ENCODE peak calls at places on chromosomes 1 and 21, in four cellular contexts. N, Q, B and A are unnamed samples.

GRCh38 chr1:3314561-3315271 is 139.7 kb upstream of the ARHGEF16 start:
- DNase-seq in N (no peak), Q (no peak), B (no peak), A (no peak)

GRCh38 chr1:38028105-38028591 is 15.6 kb downstream of the UTP11 start:
- DNase-seq in N (no peak), Q (no peak), B (no peak), A (no peak)

GRCh38 chr1:63790989-63791388 is 17.2 kb downstream of the ROR1 start:
- DNase-seq in N (no peak), Q (no peak), B (no peak), A (no peak)

GRCh38 chr1:245541389-245541788 is 386.6 kb downstream of the KIF26B start:
- DNase-seq in N (no peak), Q (no peak), B (no peak), A (no peak)

GRCh38 chr1:80056179-80056578 is 1049.6 kb upstream of the ADGRL4 start:
- DNase-seq in N (no peak), Q (no peak), B (no peak), A (no peak)

GRCh38 chr1:229563241-229563640 is 4.7 kb upstream of the ABCB10 start:
- DNase-seq in N (no peak), Q (no peak), B (no peak), A (no peak)

GRCh38 chr1:119986007-119986497 is 83.4 kb downstream of the NOTCH2 start:
- DNase-seq in N (no peak), Q (no peak), B (no peak), A (no peak)

GRCh38 chr1:88609051-88609450 is 75.0 kb upstream of the PKN2 start:
- DNase-seq in N (no peak), Q (no peak), B (no peak), A (no peak)

GRCh38 chr1:84300501-84300900 is 1.0 kb upstream of the SAMD13 start:
- DNase-seq in N (no peak), Q (no peak), B (no peak), A (no peak)

GRCh38 chr1:44645466-44646244 is 28.6 kb downstream of the TMEM53 start:
- DNase-seq in N (peak; percentile 28), Q (no peak), B (no peak), A (no peak)

GRCh38 chr1:156767879-156768608 is 709 bp downstream of the PRCC start:
- DNase-seq in N (peak; percentile 40), Q (peak; percentile 18), B (peak; percentile 90), A (no peak)

GRCh38 chr1:234730542-234731370 is 120.8 kb upstream of the IRF2BP2 start:
- DNase-seq in N (no peak), Q (no peak), B (no peak), A (no peak)

GRCh38 chr1:175597969-175598765 is 145.2 kb downstream of the TNR start:
- DNase-seq in N (no peak), Q (peak; percentile 12), B (no peak), A (no peak)

DNA sequence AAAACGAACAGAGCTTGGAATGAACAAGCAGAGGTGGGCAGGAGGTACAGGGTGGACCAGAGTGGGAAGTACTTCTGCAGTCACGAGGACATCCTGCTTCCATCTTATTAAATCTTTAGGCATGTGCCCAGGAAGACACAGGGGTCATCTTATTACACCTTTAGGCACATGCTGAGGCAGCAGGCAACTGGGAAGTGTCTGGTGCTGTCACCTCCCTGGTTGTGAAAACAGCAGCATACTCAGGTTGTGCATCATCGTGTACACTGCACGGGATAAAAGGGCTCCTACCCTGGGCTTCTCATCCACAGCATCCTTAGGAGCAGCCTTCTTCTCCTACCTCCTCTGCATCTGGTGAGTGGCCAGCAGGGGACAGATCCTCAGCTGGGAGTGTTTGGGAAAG is at the start of gene LCE3C:
- DNase-seq in N (no peak), Q (no peak), B (no peak), A (no peak)
- TF ChIP-seq CTCF in N (no peak), Q (no peak), B (no peak), A (no peak)

DNA sequence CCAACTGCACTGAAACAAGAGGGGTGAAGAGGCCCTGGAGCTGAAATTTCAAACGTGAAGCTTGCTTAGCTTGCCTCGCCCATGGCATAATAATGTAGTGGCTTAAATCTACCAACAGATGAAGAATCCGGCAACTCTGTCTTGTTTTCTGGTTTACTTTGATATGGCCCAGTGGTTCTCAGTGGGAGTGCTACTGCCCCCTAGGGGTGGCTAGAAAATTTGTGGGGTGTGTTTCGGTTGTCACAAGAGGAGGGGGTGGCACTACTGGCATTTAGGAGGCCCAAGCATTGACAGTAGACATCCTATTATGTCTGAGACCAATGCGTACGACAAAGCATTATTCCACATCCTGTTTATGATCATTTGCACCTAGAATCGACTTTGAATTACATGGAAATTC is 51.9 kb upstream of the C8B start:
- DNase-seq in N (no peak), Q (peak; percentile 1), B (no peak), A (no peak)
- TF ChIP-seq CTCF in N (peak; percentile 17), Q (no peak), B (no peak), A (no peak)

DNA sequence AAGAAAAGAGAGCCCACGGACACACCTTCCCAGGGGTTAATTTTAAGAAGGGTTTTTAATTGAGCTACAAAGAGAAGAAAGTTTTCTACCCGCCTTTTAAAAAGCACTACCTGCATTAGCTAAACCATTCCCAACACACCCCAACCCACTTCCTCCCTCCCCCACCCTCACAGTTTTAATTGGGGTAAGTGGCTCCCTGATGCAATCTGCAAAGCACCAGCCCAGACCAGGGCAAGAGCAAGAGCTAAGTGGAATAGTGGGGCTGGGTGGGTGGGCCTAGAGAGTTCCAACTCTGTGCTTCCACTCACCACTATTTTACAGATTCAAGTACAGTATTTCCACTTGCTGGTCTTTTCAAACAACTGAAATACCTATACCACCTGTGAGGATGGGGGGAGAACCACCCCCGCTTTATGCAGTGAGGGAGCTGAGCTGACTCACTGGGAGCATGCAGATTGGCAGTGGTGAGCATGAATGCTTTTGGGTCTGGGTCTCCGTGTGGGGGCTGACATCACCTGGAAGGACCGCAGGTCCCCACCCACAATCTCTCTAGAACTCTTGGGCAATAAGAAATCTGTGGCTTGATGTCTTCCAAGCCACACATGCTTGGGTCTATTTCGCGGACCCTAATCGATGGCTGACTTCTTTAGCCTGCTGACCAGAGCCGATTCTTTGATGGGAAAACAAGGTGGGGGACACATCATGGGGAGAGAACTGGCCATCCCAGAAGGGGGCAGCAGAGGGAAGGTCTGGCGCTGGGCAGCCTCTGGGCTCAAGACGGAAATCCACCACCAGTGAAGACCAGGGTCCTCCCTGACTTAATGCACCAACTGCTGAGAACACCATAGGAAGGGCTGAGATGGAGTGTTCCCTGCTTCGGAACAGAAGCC is 95.5 kb downstream of the SSBP3 start:
- DNase-seq in N (peak; percentile 49), Q (peak; percentile 44), B (no peak), A (no peak)
- TF ChIP-seq CTCF in N (peak; percentile 70), Q (peak; percentile 64), B (peak; percentile 52), A (peak; percentile 73)

DNA sequence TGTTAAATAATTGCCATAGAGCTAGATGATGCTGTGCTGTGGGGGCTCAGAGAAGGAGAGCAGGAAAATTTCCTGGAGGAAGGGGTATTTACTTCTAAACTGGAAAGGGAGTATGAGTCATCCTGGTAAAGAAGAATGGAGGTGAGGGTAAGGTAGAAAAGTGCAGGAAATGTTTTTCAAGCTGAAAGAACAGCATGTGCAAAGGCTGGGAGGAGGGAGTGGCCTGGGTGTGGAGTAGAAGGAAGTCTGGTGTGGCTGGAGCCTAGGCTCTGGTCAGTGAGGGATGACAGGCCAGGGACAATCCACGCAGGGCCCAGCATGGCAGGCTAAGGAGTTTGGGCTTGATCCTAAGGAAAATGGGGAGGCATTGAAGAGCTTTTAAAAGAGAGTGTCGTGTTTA is 45.9 kb downstream of the MATN1 start:
- DNase-seq in N (no peak), Q (no peak), B (peak; percentile 71), A (no peak)
- TF ChIP-seq CTCF in N (no peak), Q (no peak), B (no peak), A (no peak)

DNA sequence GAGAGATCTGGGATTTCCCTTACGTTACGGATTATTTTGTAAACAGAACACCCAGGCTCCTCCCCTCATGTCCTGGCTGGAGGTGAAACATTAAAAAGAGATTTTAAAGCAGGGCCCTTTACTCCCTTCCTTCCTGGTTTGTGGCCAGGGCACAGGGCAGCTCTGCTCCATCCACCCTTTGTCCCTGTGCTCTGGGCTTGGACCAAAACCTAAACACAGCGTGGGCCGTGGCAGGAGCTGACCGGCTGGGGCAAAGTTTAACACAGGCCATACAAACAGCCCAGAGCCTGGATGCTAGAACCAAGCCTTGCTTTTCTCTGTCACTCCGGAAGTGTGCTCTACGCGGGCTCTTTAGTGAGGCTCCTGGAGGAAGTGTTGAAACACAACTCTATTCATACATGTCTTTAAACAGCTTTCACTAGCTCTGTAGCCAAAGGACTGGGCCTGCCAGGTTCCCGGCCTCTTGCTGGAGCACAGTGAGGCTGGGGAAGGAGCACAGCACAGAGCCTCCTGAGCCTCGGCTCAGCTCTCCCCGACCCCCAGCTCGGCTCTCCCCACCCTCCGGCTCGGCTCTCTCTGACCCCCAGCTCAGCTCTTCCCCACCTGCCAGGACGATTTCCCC is 84.7 kb downstream of the PDE9A start:
- DNase-seq in N (peak; percentile 41), Q (peak; percentile 12), B (peak; percentile 88), A (peak; percentile 63)
- TF ChIP-seq CTCF in N (no peak), Q (no peak), B (no peak), A (no peak)

GRCh38 chr1:185733818-185734709 is at the start of gene HMCN1:
- DNase-seq in N (peak; percentile 80), Q (peak; percentile 56), B (peak; percentile 89), A (peak; percentile 87)
- TF ChIP-seq CTCF in N (peak; percentile 44), Q (peak; percentile 53), B (no peak), A (peak; percentile 22)

DNA sequence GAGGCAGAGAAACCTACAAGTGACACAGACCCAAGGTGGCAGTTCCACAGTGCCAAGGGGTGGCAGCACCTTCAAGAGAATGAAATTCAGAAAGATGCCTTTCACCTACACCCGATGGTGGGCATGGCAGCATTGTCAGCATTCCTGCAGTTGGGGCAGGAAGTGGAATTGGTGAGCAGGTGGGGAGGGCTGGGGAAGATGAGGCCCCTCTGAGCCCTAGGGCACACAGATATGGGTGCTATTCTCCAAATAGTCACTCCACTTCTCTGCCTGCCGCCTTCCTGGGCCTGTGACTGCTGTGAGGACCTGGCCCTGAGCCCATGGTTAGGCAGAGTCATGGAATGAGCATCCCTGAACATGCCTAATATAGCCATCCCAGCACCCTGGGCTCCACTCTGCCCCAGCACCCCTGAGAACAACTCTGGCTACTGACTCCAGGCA is 8.3 kb downstream of the SHISA4 start:
- DNase-seq in N (peak; percentile 58), Q (peak; percentile 74), B (no peak), A (no peak)
- TF ChIP-seq CTCF in N (no peak), Q (no peak), B (no peak), A (peak; percentile 27)

DNA sequence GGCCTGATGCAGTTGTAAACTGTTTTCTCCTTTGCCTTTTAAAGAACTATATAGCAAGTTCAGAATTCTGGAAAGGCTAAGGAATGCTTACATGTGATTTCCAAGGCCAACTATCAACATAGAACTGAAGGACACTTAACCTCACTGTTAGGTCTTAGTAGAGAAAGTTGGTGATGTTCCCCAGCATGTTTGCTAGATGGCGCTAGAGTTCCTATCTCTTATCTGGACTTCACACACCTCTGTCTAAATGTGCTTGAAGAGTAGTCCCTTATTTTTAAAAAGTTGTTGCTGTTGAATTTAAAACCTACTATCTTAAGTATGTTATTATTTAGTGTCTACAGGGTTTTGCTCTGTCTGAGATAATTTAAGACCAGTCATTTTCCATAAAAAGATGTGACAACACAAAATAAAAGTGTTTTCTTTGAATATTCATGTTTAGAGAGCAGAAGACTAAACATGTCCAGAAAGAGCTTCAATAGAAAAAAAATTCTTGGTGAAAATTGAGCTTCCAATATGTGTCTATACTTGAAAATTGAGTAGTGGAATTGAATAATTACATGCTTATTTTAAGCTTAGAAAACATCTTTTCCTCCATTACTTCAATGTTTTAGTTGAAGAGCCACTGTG is 237.3 kb downstream of the S1PR1 start:
- DNase-seq in N (no peak), Q (peak; percentile 5), B (no peak), A (no peak)
- TF ChIP-seq CTCF in N (peak; percentile 40), Q (no peak), B (no peak), A (peak; percentile 29)